ENCODE peak calls at places on chromosomes 11 and 22, in nine cellular contexts. D is breast epithelium, S is adrenal gland, U is heart left ventricle, X is A549, E is sigmoid colon, Y is uterus, G is upper lobe of left lung, J is ovary. O is an unnamed sample.

GRCh38 chr11:31325162-31325561 is 44.4 kb downstream of the DCDC1 start:
- DNase-seq in J (no peak), D (no peak), U (no peak), G (no peak), X (no peak), Y (no peak), E (no peak), S (no peak), O (no peak)

GRCh38 chr22:26558246-26558895 is 31.6 kb downstream of the TPST2 start:
- DNase-seq in G (no peak), X (no peak), S (peak; percentile 66), U (no peak), D (no peak), E (no peak), Y (no peak), J (no peak), O (no peak)

GRCh38 chr11:21476588-21476987 is 716.3 kb upstream of the ANO5 start:
- DNase-seq in S (no peak), J (no peak), D (no peak), X (no peak), U (no peak), Y (no peak), E (no peak), G (no peak), O (no peak)

GRCh38 chr22:34380532-34380931 is 460.3 kb upstream of the LARGE1 start:
- DNase-seq in D (no peak), X (no peak), S (no peak), Y (no peak), J (no peak), G (no peak), E (no peak), U (no peak), O (no peak)

GRCh38 chr11:25860677-25861445 is 471.1 kb upstream of the ANO3 start:
- DNase-seq in X (no peak), U (no peak), S (no peak), J (no peak), Y (no peak), E (no peak), G (no peak), D (no peak), O (no peak)

GRCh38 chr11:130269544-130269943 is 45.2 kb downstream of the ZBTB44 start:
- DNase-seq in Y (no peak), S (no peak), U (no peak), X (no peak), D (no peak), J (no peak), E (no peak), G (no peak), O (no peak)

GRCh38 chr22:36348760-36349159 is 39.0 kb downstream of the MYH9 start:
- DNase-seq in J (no peak), S (no peak), E (no peak), X (no peak), U (no peak), Y (no peak), D (no peak), G (no peak), O (no peak)

GRCh38 chr22:17234144-17234623 is 14.9 kb upstream of the ADA2 start:
- DNase-seq in S (no peak), Y (no peak), J (no peak), U (no peak), X (no peak), G (no peak), D (no peak), E (no peak), O (no peak)

GRCh38 chr11:34910817-34911216 is 5.4 kb downstream of the APIP start:
- DNase-seq in G (no peak), E (no peak), U (no peak), D (no peak), J (no peak), Y (no peak), S (no peak), X (no peak), O (no peak)

GRCh38 chr11:34921156-34921555 is 4.7 kb downstream of the PDHX start:
- DNase-seq in J (no peak), G (no peak), X (no peak), E (no peak), U (no peak), D (no peak), Y (no peak), S (no peak), O (no peak)

GRCh38 chr11:34915136-34916013 is 804 bp downstream of the APIP start:
- DNase-seq in J (no peak), X (peak; percentile 8), D (no peak), E (no peak), Y (no peak), G (no peak), U (no peak), S (peak; percentile 67), O (no peak)

GRCh38 chr11:34916810-34917780 is 677 bp downstream of the PDHX start:
- DNase-seq in U (no peak), J (no peak), D (no peak), G (no peak), S (no peak), E (no peak), X (peak; percentile 8), Y (no peak), O (no peak)

GRCh38 chr11:34916014-34916809 is at the start of the genes APIP and PDHX:
- DNase-seq in X (peak; percentile 90), D (peak; percentile 100), Y (peak; percentile 99), G (peak; percentile 100), E (peak; percentile 99), S (peak; percentile 100), J (peak; percentile 99), U (peak; percentile 100), O (peak; percentile 97)
- TF ChIP-seq POLR2A in X (peak; percentile 97), D (peak; percentile 95), Y (peak; percentile 91), G (peak; percentile 73), E (peak; percentile 96), S (peak; percentile 98), J (peak; percentile 92), U (peak; percentile 98), O (peak; percentile 96)

GRCh38 chr11:67376022-67376386 is 2.6 kb upstream of the CLCF1 start:
- DNase-seq in U (no peak), D (no peak), S (no peak), G (no peak), Y (no peak), E (no peak), X (no peak), J (no peak), O (no peak)

GRCh38 chr11:67372993-67373915 is at the start of gene CLCF1:
- DNase-seq in S (no peak), D (peak; percentile 68), U (peak; percentile 75), Y (peak; percentile 91), X (peak; percentile 86), G (peak; percentile 93), J (peak; percentile 80), E (peak; percentile 90), O (no peak)

GRCh38 chr11:67375320-67376021 is 2.1 kb upstream of the CLCF1 start:
- DNase-seq in S (no peak), Y (no peak), E (no peak), X (peak; percentile 52), U (no peak), D (no peak), J (no peak), G (no peak), O (no peak)

GRCh38 chr11:67373916-67374570 is 645 bp upstream of the CLCF1 start:
- DNase-seq in G (peak; percentile 86), S (peak; percentile 90), E (peak; percentile 92), U (peak; percentile 74), Y (peak; percentile 89), X (peak; percentile 96), J (peak; percentile 79), D (peak; percentile 83), O (peak; percentile 67)

GRCh38 chr11:67374571-67375276 is 1.3 kb upstream of the CLCF1 start:
- DNase-seq in S (no peak), U (no peak), Y (no peak), D (no peak), E (no peak), J (no peak), G (no peak), X (peak; percentile 72), O (no peak)
- H3K4me3 ChIP-seq in S (no peak overlapping the region), U (peak overlapping the region; percentile 84), Y (peak overlapping the region; percentile 85), D (peak overlapping the region; percentile 75), E (peak overlapping the region; percentile 69), J (peak overlapping the region; percentile 69), G (peak overlapping the region; percentile 77), X (peak overlapping the region; percentile 68), O (peak overlapping the region; percentile 91)

DNA sequence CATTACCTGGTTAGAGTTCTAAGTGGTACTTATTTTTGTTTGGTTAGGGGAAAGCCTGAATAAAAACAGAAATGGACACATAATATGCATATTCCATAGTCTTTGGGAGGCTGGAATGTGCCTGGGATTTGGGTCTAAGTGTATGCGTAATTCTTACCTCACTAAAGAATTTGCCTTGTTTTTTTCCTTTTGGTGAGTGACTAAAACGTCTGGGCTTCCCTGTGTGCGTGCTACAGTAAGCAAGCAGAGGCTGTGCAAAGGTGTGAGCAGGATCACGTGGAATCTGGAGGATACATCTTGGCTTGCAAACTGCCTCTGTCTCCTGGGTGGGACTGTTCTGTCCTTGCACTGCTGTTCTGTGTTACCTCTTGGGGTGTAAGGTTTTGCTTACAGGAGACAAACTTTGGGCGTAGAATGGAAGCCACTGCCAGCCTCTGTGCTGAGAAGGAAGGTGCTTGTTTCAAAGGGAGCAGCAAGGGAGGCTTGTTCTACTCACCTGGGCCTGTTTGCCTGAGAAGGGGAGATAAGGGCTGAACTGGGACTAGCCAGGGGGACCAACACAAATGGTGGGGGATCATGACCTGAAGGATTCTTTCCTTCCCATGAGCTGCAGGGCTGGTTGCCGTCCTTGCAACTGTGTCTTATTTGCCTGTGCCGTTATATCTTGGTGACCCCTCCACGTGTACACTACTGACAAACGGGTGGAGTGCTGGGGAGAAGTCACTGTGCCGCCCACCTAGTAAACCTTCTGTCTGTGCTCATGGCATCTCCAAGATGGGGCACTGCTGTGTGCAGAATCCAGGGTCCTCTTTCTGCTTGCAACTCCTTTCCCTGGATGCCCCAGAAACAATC is 4.5 kb downstream of the NEAT1 start:
- DNase-seq in Y (peak; percentile 36), D (peak; percentile 61), J (peak; percentile 63), E (peak; percentile 81), G (no peak), S (peak; percentile 81), U (no peak), X (no peak), O (no peak)
- TF ChIP-seq POLR2A in Y (no peak), D (no peak), J (peak; percentile 30), E (peak; percentile 18), G (peak; percentile 52), S (no peak), U (peak; percentile 40), X (peak; percentile 62), O (no peak)

GRCh38 chr11:72067676-72068075 is 12.7 kb downstream of the NUMA1 start:
- DNase-seq in E (no peak), G (no peak), Y (no peak), D (no peak), U (no peak), J (no peak), S (no peak), X (no peak), O (no peak)

GRCh38 chr11:72070486-72070885 is 9.9 kb downstream of the NUMA1 start:
- DNase-seq in U (no peak), E (no peak), G (no peak), S (no peak), X (no peak), J (no peak), Y (no peak), D (no peak), O (no peak)

GRCh38 chr11:72069200-72069599 is 11.1 kb downstream of the NUMA1 start:
- DNase-seq in J (no peak), S (no peak), U (no peak), X (no peak), E (no peak), G (no peak), D (no peak), Y (no peak), O (no peak)

GRCh38 chr11:72072348-72072747 is 8.0 kb downstream of the NUMA1 start:
- DNase-seq in Y (no peak), G (no peak), U (no peak), J (no peak), X (no peak), D (no peak), E (no peak), S (peak; percentile 66), O (no peak)

GRCh38 chr11:72069787-72070251 is 10.5 kb downstream of the NUMA1 start:
- DNase-seq in J (peak; percentile 65), S (peak; percentile 95), D (peak; percentile 71), E (peak; percentile 89), G (no peak), U (peak; percentile 89), Y (peak; percentile 86), X (peak; percentile 59), O (peak; percentile 67)
- H3K4me3 ChIP-seq in J (no peak overlapping the region), S (no peak overlapping the region), D (no peak overlapping the region), E (no peak overlapping the region), G (peak overlapping the region; percentile 3), U (no peak overlapping the region), Y (no peak overlapping the region), X (no peak overlapping the region), O (no peak overlapping the region)